ENCODE peak calls at places on chromosomes 12 and 14, in ten cellular contexts. H is RPMI8226, P is M059J, V is neural progenitor cell, T is NCI-H1092 treated with DMSO at 0.1 percent for 48 hours, J is heart left ventricle, F is NCI-H82, L is bronchial epithelial cell, I is mucosa of descending colon, R is HS-27A. Z is an unnamed sample.

GRCh38 chr14:54529811-54530210 is 20.1 kb downstream of the CGRRF1 start:
- DNase-seq in H (no peak), P (peak), V (no peak), T (no peak), J (no peak), F (no peak), L (peak), I (no peak), R (no peak), Z (peak)

GRCh38 chr14:39109893-39110715 is 4.0 kb upstream of the GEMIN2 start:
- DNase-seq in H (no peak), P (peak), V (no peak), T (no peak), J (no peak), F (no peak), L (no peak), I (no peak), R (no peak), Z (no peak)

GRCh38 chr12:2976581-2976996 is 17.4 kb downstream of the TEAD4 start:
- DNase-seq in H (no peak), P (no peak), V (no peak), T (no peak), J (no peak), F (no peak), L (no peak), I (no peak), R (no peak), Z (no peak)

GRCh38 chr14:78959674-78960264 is 789.6 kb downstream of the NRXN3 start:
- DNase-seq in H (peak), P (peak), V (peak), T (peak), J (peak), F (peak), L (peak), I (no peak), R (peak), Z (peak)

GRCh38 chr14:71645656-71646055 is 286.6 kb upstream of the RGS6 start:
- DNase-seq in H (no peak), P (no peak), V (no peak), T (no peak), J (no peak), F (no peak), L (no peak), I (no peak), R (no peak), Z (no peak)

GRCh38 chr14:23630687-23631086 is 5.5 kb upstream of the DHRS2 start:
- DNase-seq in H (no peak), P (no peak), V (no peak), T (no peak), J (no peak), F (no peak), L (no peak), I (no peak), R (no peak), Z (no peak)

GRCh38 chr14:98368916-98369315 is 903.1 kb downstream of the BCL11B start:
- DNase-seq in H (no peak), P (no peak), V (no peak), T (no peak), J (no peak), F (no peak), L (peak), I (no peak), R (no peak), Z (no peak)

GRCh38 chr14:62118461-62118860 is 356.2 kb downstream of the SNAPC1 start:
- DNase-seq in H (no peak), P (no peak), V (no peak), T (no peak), J (no peak), F (no peak), L (no peak), I (no peak), R (no peak), Z (no peak)

GRCh38 chr14:78029471-78030372 is 140.5 kb upstream of the NRXN3 start:
- DNase-seq in H (no peak), P (peak), V (peak), T (peak), J (no peak), F (peak), L (no peak), I (no peak), R (no peak), Z (no peak)

GRCh38 chr14:44893535-44893934 is 68.2 kb downstream of the KLHL28 start:
- DNase-seq in H (no peak), P (no peak), V (no peak), T (no peak), J (no peak), F (no peak), L (no peak), I (no peak), R (no peak), Z (no peak)

GRCh38 chr12:6961695-6962284 is 8.7 kb downstream of the PHB2 start:
- DNase-seq in H (peak), P (peak), V (peak), T (peak), J (peak), F (peak), L (peak), I (peak), R (peak), Z (peak)

GRCh38 chr14:35234007-35234406 is 58.2 kb upstream of the PSMA6 start:
- DNase-seq in H (no peak), P (no peak), V (no peak), T (no peak), J (no peak), F (no peak), L (peak), I (no peak), R (no peak), Z (no peak)

GRCh38 chr12:42593781-42594322 is 4.3 kb upstream of the PRICKLE1 start:
- DNase-seq in H (no peak), P (no peak), V (no peak), T (no peak), J (no peak), F (peak), L (no peak), I (no peak), R (no peak), Z (no peak)